ENCODE peak calls at places on chromosomes 2 and 18, in nine cellular contexts. Y is HCT116, D is K562, G is stomach, S is endothelial cell of umbilical vein, V is transverse colon, W is upper lobe of left lung, H is spleen, A is prostate gland. J is an unnamed sample.

GRCh38 chr2:203579131-203579643 is 44.1 kb upstream of the RAPH1 start:
- DNase-seq in Y (peak; percentile 93), D (no peak), G (peak; percentile 78), S (no peak), V (peak; percentile 80), W (peak; percentile 89), H (no peak), A (peak; percentile 94), J (peak; percentile 21)

GRCh38 chr2:25215948-25216679 is 47.7 kb upstream of the POMC start:
- DNase-seq in Y (no peak), D (no peak), G (peak; percentile 74), S (peak; percentile 35), V (peak; percentile 85), W (peak; percentile 67), H (peak; percentile 97), A (peak; percentile 55), J (peak; percentile 89)

GRCh38 chr2:219598308-219599078 is 836 bp downstream of the STK11IP start:
- DNase-seq in Y (no peak), D (no peak), G (no peak), S (peak; percentile 39), V (no peak), W (no peak), H (no peak), A (no peak), J (no peak)

GRCh38 chr2:131674174-131674507 is 146.5 kb downstream of the CCDC74A start:
- DNase-seq in Y (no peak), D (no peak), G (no peak), S (no peak), V (no peak), W (no peak), H (no peak), A (no peak), J (no peak)

GRCh38 chr18:13264986-13265900 is 46.7 kb downstream of the LDLRAD4 start:
- DNase-seq in Y (no peak), D (no peak), G (no peak), S (no peak), V (no peak), W (no peak), H (no peak), A (no peak), J (no peak)

GRCh38 chr18:26614374-26614773 is 66.0 kb upstream of the KCTD1 start:
- DNase-seq in Y (no peak), D (no peak), G (no peak), S (no peak), V (no peak), W (no peak), H (no peak), A (no peak), J (no peak)

GRCh38 chr18:11316546-11316945 is 167.2 kb upstream of the PIEZO2 start:
- DNase-seq in Y (no peak), D (no peak), G (no peak), S (no peak), V (no peak), W (no peak), H (no peak), A (no peak), J (no peak)

GRCh38 chr2:70767094-70767698 is 804 bp downstream of the ADD2 start:
- DNase-seq in Y (no peak), D (peak; percentile 55), G (no peak), S (no peak), V (no peak), W (no peak), H (peak; percentile 80), A (no peak), J (no peak)

GRCh38 chr2:178243961-178244360 is 49.6 kb downstream of the OSBPL6 start:
- DNase-seq in Y (no peak), D (no peak), G (no peak), S (no peak), V (no peak), W (no peak), H (no peak), A (no peak), J (no peak)

GRCh38 chr2:118032169-118033013 is 18.5 kb upstream of the CCDC93 start:
- DNase-seq in Y (no peak), D (peak; percentile 53), G (peak; percentile 51), S (peak; percentile 36), V (peak; percentile 34), W (peak; percentile 33), H (no peak), A (peak; percentile 19), J (no peak)

GRCh38 chr18:76687271-76688006 is 134.9 kb upstream of the ZNF236 start:
- DNase-seq in Y (no peak), D (no peak), G (no peak), S (no peak), V (no peak), W (no peak), H (no peak), A (no peak), J (no peak)

GRCh38 chr18:57809190-57809589 is 6.1 kb upstream of the ATP8B1 start:
- DNase-seq in Y (no peak), D (no peak), G (no peak), S (peak; percentile 78), V (no peak), W (no peak), H (no peak), A (no peak), J (no peak)

GRCh38 chr18:45974088-45974536 is 7.0 kb upstream of the EPG5 start:
- DNase-seq in Y (peak; percentile 63), D (peak; percentile 73), G (peak; percentile 66), S (peak; percentile 71), V (peak; percentile 71), W (peak; percentile 60), H (no peak), A (peak; percentile 51), J (peak; percentile 15)

GRCh38 chr2:216445489-216445888 is 33.2 kb downstream of the SMARCAL1 start:
- DNase-seq in Y (no peak), D (no peak), G (no peak), S (peak; percentile 20), V (no peak), W (no peak), H (no peak), A (no peak), J (no peak)

GRCh38 chr2:236568068-236568921 is 1.3 kb upstream of the ACKR3 start:
- DNase-seq in Y (no peak), D (no peak), G (peak; percentile 50), S (peak; percentile 67), V (peak; percentile 39), W (peak; percentile 44), H (peak; percentile 90), A (no peak), J (no peak)

GRCh38 chr2:54360055-54360792 is 95.9 kb upstream of the SPTBN1 start:
- DNase-seq in Y (no peak), D (no peak), G (no peak), S (peak; percentile 94), V (no peak), W (no peak), H (no peak), A (no peak), J (no peak)

GRCh38 chr2:100012575-100012974 is 129.8 kb downstream of the AFF3 start:
- DNase-seq in Y (no peak), D (no peak), G (no peak), S (no peak), V (no peak), W (no peak), H (no peak), A (no peak), J (no peak)

GRCh38 chr2:100011272-100011711 is 131.1 kb downstream of the AFF3 start:
- DNase-seq in Y (no peak), D (no peak), G (no peak), S (no peak), V (no peak), W (no peak), H (no peak), A (no peak), J (no peak)

GRCh38 chr2:100015849-100016248 is 126.5 kb downstream of the AFF3 start:
- DNase-seq in Y (no peak), D (no peak), G (no peak), S (no peak), V (no peak), W (no peak), H (no peak), A (no peak), J (no peak)

GRCh38 chr2:100016756-100017155 is 125.6 kb downstream of the AFF3 start:
- DNase-seq in Y (no peak), D (no peak), G (no peak), S (no peak), V (no peak), W (no peak), H (no peak), A (no peak), J (no peak)

GRCh38 chr2:100013892-100014677 is 128.3 kb downstream of the AFF3 start:
- DNase-seq in Y (peak; percentile 81), D (peak; percentile 29), G (peak; percentile 41), S (peak; percentile 21), V (no peak), W (peak; percentile 62), H (no peak), A (no peak), J (no peak)
- TF ChIP-seq POLR2A in Y (no peak), D (no peak), G (no peak), S (no peak), V (no peak), W (no peak), H (no peak), A (no peak), J (no peak)

DNA sequence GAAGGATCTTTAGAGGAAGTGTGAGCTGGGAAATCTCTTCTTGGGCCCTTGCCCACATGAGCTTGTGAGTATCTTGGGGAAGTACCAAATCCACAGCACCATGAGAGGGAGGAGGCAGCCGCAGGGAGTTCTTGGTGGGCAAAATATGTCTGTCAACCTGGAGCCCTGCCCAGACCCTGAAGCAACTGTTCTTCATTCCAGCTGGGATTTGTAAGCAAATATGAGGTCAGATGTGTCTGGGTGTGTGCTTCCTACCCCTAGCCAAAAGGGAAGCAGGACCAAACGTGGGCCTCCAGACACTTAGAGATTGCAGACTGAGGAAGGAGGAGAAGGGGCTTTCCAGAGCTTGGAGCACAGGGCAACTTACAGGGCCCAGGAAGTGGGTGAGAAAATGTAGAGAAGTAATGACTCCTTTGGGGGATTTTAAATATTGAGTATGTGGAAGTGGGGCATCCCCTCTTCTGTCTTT is 41.9 kb downstream of the TMEM247 start:
- DNase-seq in Y (no peak), D (no peak), G (peak; percentile 50), S (no peak), V (peak; percentile 57), W (peak; percentile 72), H (no peak), A (no peak), J (no peak)
- TF ChIP-seq POLR2AphosphoS5 in Y (no peak), D (no peak), G (no peak), S (no peak), V (no peak), W (peak; percentile 57), H (peak; percentile 59), A (no peak), J (no peak)

GRCh38 chr18:361941-362913 is 94.4 kb upstream of the THOC1 start:
- DNase-seq in Y (no peak), D (no peak), G (no peak), S (peak; percentile 85), V (no peak), W (no peak), H (no peak), A (no peak), J (no peak)
- TF ChIP-seq POLR2A in Y (no peak), D (no peak), G (no peak), S (no peak), V (no peak), W (no peak), H (no peak), A (no peak), J (no peak)

DNA sequence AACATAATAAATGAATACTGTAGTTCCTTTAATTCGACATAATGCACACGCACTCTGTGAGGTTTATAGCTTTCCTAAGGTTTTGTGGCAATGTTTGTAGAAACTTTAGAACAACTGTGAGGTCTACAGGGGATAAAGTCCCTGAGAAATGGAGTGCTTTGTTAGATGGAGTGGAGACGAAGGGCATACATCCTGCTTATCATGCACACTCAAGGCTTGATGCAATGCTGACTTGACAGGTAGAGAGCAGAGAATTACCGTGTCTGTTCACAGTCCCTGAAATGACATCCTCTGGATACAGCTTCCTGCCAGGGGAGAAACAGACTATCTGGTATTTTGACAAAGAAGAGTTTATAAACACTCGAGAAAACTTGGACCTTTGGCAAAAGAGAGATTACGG is 766.8 kb upstream of the ZEB2 start:
- DNase-seq in Y (no peak), D (no peak), G (no peak), S (no peak), V (no peak), W (no peak), H (no peak), A (no peak), J (no peak)
- TF ChIP-seq POLR2AphosphoS5 in Y (no peak), D (no peak), G (no peak), S (no peak), V (no peak), W (no peak), H (no peak), A (no peak), J (no peak)

J was measured in GM12891.